ENCODE peak calls at places on chromosomes 6 and 20, in six cellular contexts. F, S, D, V, T and G are unnamed samples.
A peak's percentile ranks its signal among the peaks of the same experiment; 100 is the strongest.

GRCh38 chr20:46959081-46959692 is 64.5 kb downstream of the EYA2 start:
- DNase-seq in D (peak; percentile 75), F (no peak), V (no peak), S (no peak), T (peak; percentile 91), G (peak; percentile 77)

GRCh38 chr6:131727467-131727866 is 16.6 kb upstream of the CTAGE9 start:
- DNase-seq in V (no peak), S (no peak), D (no peak), T (no peak), F (no peak), G (no peak)

GRCh38 chr20:4763261-4763660 is 41.6 kb downstream of the PRND start:
- DNase-seq in F (no peak), D (no peak), S (no peak), V (no peak), T (no peak), G (no peak)

GRCh38 chr6:6655805-6656251 is 67.3 kb downstream of the LY86 start:
- DNase-seq in T (no peak), D (no peak), V (no peak), S (no peak), F (no peak), G (peak; percentile 50)

GRCh38 chr6:131861356-131861755 is 53.5 kb downstream of the ENPP1 start:
- DNase-seq in S (no peak), F (no peak), T (peak; percentile 21), V (no peak), D (peak; percentile 77), G (peak; percentile 25)

GRCh38 chr6:7624781-7625710 is 35.0 kb downstream of the SNRNP48 start:
- DNase-seq in F (peak; percentile 3), T (no peak), V (no peak), D (peak; percentile 64), S (no peak), G (no peak)

GRCh38 chr6:125022391-125022989 is 60.3 kb downstream of the RNF217 start:
- DNase-seq in S (no peak), F (peak; percentile 27), D (no peak), T (no peak), V (no peak), G (peak; percentile 64)

GRCh38 chr6:111691345-111692225 is 85.9 kb upstream of the TRAF3IP2 start:
- DNase-seq in V (no peak), D (peak; percentile 64), T (peak; percentile 43), S (peak; percentile 8), F (no peak), G (peak; percentile 99)

GRCh38 chr20:23397961-23398360 is 23.3 kb downstream of the NAPB start:
- DNase-seq in D (peak; percentile 42), F (no peak), T (peak; percentile 28), V (no peak), S (no peak), G (no peak)

GRCh38 chr20:5806457-5807263 is 56.5 kb downstream of the SHLD1 start:
- DNase-seq in D (peak; percentile 14), T (no peak), V (no peak), S (no peak), F (no peak), G (no peak)

GRCh38 chr6:5135783-5136376 is 50.7 kb downstream of the PPP1R3G start:
- DNase-seq in V (peak; percentile 58), F (peak; percentile 73), S (peak; percentile 53), T (peak; percentile 33), D (peak; percentile 48), G (peak; percentile 17)

GRCh38 chr20:407097-407952 is 774 bp upstream of the RBCK1 start:
- DNase-seq in V (peak; percentile 73), D (peak; percentile 73), S (peak; percentile 88), F (peak; percentile 90), T (peak; percentile 87), G (peak; percentile 78)

GRCh38 chr6:110527516-110527915 is 51.1 kb upstream of the SLC22A16 start:
- DNase-seq in T (no peak), S (no peak), D (no peak), V (no peak), F (no peak), G (no peak)

GRCh38 chr20:36646678-36647077 is 682 bp upstream of the SLA2 start:
- DNase-seq in D (no peak), S (no peak), V (no peak), F (no peak), T (no peak), G (no peak)

GRCh38 chr6:110560239-110561015 is 84.0 kb upstream of the SLC22A16 start:
- DNase-seq in D (no peak), S (no peak), F (no peak), T (no peak), V (no peak), G (no peak)

GRCh38 chr6:143734641-143735063 is 56.9 kb downstream of the PHACTR2 start:
- DNase-seq in F (no peak), S (no peak), T (no peak), D (no peak), V (no peak), G (no peak)

GRCh38 chr20:45823949-45824835 is 2.9 kb downstream of the TNNC2 start:
- DNase-seq in T (peak; percentile 53), V (peak; percentile 37), F (peak; percentile 80), S (peak; percentile 71), D (peak; percentile 45), G (peak; percentile 54)